ENCODE peak calls at places on chromosome 10, in five cellular contexts. Z is HepG2, T is A549, V is GM12878, E is K562. Q is an unnamed sample.

GRCh38 chr10:131170042-131170983 is 141.2 kb downstream of the TCERG1L start:
- DNase-seq in Z (no peak), T (no peak), V (no peak), E (no peak), Q (no peak)

GRCh38 chr10:114525368-114525949 is 121.2 kb upstream of the AFAP1L2 start:
- DNase-seq in Z (no peak), T (no peak), V (no peak), E (no peak), Q (no peak)

GRCh38 chr10:18008989-18009388 is 57.3 kb downstream of the SLC39A12 start:
- DNase-seq in Z (no peak), T (no peak), V (no peak), E (no peak), Q (no peak)

GRCh38 chr10:17206210-17206709 is 4.8 kb upstream of the TRDMT1 start:
- DNase-seq in Z (no peak), T (no peak), V (no peak), E (no peak), Q (no peak)

GRCh38 chr10:5373891-5374611 is 9.3 kb downstream of the UCN3 start:
- DNase-seq in Z (peak; percentile 9), T (no peak), V (no peak), E (no peak), Q (no peak)

GRCh38 chr10:94027197-94027596 is 33.5 kb downstream of the PLCE1 start:
- DNase-seq in Z (no peak), T (no peak), V (no peak), E (no peak), Q (no peak)

GRCh38 chr10:44933451-44933850 is 22.3 kb downstream of the TMEM72 start:
- DNase-seq in Z (no peak), T (no peak), V (no peak), E (no peak), Q (no peak)

GRCh38 chr10:5894873-5895272 is 4.8 kb downstream of the FBH1 start:
- DNase-seq in Z (no peak), T (no peak), V (no peak), E (peak; percentile 67), Q (no peak)

GRCh38 chr10:73625004-73625883 is 16.0 kb downstream of the MYOZ1 start:
- DNase-seq in Z (no peak), T (peak; percentile 60), V (no peak), E (peak; percentile 74), Q (peak; percentile 85)

GRCh38 chr10:106560925-106561640 is 603.4 kb downstream of the SORCS1 start:
- DNase-seq in Z (no peak), T (no peak), V (no peak), E (no peak), Q (no peak)

GRCh38 chr10:80487791-80488538 is 33.9 kb downstream of the TSPAN14 start:
- DNase-seq in Z (no peak), T (no peak), V (no peak), E (no peak), Q (no peak)

GRCh38 chr10:116084166-116084565 is 188.8 kb downstream of the GFRA1 start:
- DNase-seq in Z (no peak), T (no peak), V (no peak), E (no peak), Q (no peak)

GRCh38 chr10:94571528-94571927 is 25.9 kb downstream of the HELLS start:
- DNase-seq in Z (no peak), T (no peak), V (no peak), E (no peak), Q (no peak)

GRCh38 chr10:101110856-101111523 is 20.1 kb upstream of the TLX1 start:
- DNase-seq in Z (no peak), T (no peak), V (no peak), E (no peak), Q (no peak)

GRCh38 chr10:60944159-60944909 is at the start of gene RHOBTB1:
- DNase-seq in Z (peak; percentile 34), T (peak; percentile 47), V (no peak), E (peak; percentile 83), Q (peak; percentile 77)

GRCh38 chr10:97889461-97890265 is 40.0 kb downstream of the GOLGA7B start:
- DNase-seq in Z (no peak), T (peak; percentile 90), V (no peak), E (peak; percentile 61), Q (peak; percentile 65)

GRCh38 chr10:32237644-32238345 is 109.2 kb downstream of the EPC1 start:
- DNase-seq in Z (no peak), T (no peak), V (no peak), E (no peak), Q (no peak)

GRCh38 chr10:50544095-50544856 is 79.5 kb downstream of the SGMS1 start:
- DNase-seq in Z (no peak), T (no peak), V (no peak), E (no peak), Q (no peak)

GRCh38 chr10:113056030-113056429 is 106.0 kb downstream of the TCF7L2 start:
- DNase-seq in Z (no peak), T (no peak), V (no peak), E (no peak), Q (no peak)

GRCh38 chr10:113053091-113053490 is 103.0 kb downstream of the TCF7L2 start:
- DNase-seq in Z (no peak), T (no peak), V (no peak), E (no peak), Q (peak; percentile 67)

GRCh38 chr10:113052076-113052830 is 102.2 kb downstream of the TCF7L2 start:
- DNase-seq in Z (no peak), T (no peak), V (no peak), E (peak; percentile 16), Q (no peak)

GRCh38 chr10:113055458-113055857 is 105.4 kb downstream of the TCF7L2 start:
- DNase-seq in Z (no peak), T (no peak), V (no peak), E (no peak), Q (no peak)

GRCh38 chr10:113053881-113054280 is 103.8 kb downstream of the TCF7L2 start:
- DNase-seq in Z (no peak), T (no peak), V (no peak), E (no peak), Q (peak; percentile 95)
- H3K4me1 ChIP-seq in Z (peaks cover 31% of the 10 kb centered on the region), T (peaks cover 64% of the 10 kb centered on the region), V (no peaks in the 10 kb centered on the region), E (peaks cover 12% of the 10 kb centered on the region), Q (peaks cover 94% of the 10 kb centered on the region)

GRCh38 chr10:110354322-110354766 is 49.6 kb upstream of the SMNDC1 start:
- DNase-seq in Z (peak; percentile 41), T (peak; percentile 69), V (peak; percentile 58), E (peak; percentile 54), Q (peak; percentile 92)
- TF ChIP-seq JUNB in Z (no peak), T (no peak), V (no peak), E (no peak), Q (no peak)

DNA sequence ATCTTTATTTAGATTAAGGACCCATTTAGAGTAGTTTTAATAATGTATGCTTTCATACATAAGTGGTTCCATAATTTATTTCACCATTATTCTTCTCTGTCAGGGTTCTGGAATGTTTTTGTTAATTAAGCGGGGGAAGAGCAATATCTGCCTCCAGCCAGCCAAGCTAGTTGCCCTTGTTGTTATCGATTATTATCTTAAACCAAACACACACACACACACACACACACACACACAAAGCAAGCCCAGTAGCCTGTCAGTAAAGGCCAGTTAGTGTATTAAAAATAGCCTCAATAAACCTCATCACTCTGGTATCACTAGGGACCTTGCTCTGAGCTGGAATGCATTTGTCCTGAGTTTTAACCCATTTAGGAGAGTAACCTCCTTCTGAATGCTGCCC is 131.0 kb downstream of the CELF2 start:
- DNase-seq in Z (no peak), T (no peak), V (no peak), E (no peak), Q (no peak)
- H3K4me1 ChIP-seq in Z (no peaks in the 10 kb centered on the region), T (no peaks in the 10 kb centered on the region), V (peaks cover 17% of the 10 kb centered on the region), E (peaks cover 37% of the 10 kb centered on the region), Q (peaks cover 58% of the 10 kb centered on the region)

GRCh38 chr10:70258216-70258615 is 25.0 kb upstream of the PPA1 start:
- DNase-seq in Z (no peak), T (no peak), V (no peak), E (no peak), Q (no peak)
- TF ChIP-seq JUNB in Z (no peak), T (no peak), V (no peak), E (no peak), Q (no peak)

DNA sequence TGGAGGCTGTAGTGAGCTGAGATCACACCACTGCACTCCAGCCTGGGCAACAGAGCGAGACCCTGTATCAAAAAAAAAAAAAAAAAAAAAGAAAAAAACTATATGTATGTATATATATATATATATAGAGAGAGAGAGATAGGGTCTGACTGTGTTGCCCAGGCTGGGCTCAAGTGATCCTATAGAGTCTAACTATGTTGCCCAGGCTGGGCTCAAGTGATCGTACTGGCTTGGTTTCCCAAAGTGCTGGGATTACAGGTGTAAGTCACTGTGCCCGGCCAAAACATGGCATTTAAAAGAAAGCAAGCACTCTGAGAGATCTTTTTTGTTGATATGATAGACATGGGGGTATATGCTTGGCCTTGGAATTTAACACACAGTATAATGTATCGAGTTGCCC is 20.0 kb downstream of the CYP17A1 start:
- DNase-seq in Z (no peak), T (no peak), V (no peak), E (no peak), Q (no peak)
- H3K4me1 ChIP-seq in Z (peaks cover 42% of the 10 kb centered on the region), T (no peaks in the 10 kb centered on the region), V (peaks cover under 1% of the 10 kb centered on the region), E (peaks cover 32% of the 10 kb centered on the region), Q (peaks cover 19% of the 10 kb centered on the region)

GRCh38 chr10:46020871-46021553 is 9.4 kb downstream of the NCOA4 start:
- DNase-seq in Z (peak; percentile 92), T (no peak), V (no peak), E (no peak), Q (no peak)
- TF ChIP-seq JUNB in Z (no peak), T (no peak), V (no peak), E (no peak), Q (no peak)